ENCODE peak calls at places on chromosomes 11 and 22, in ten cellular contexts. Y, L, R, D, W, M, H, A, F and U are unnamed samples.

GRCh38 chr11:76073716-76074115 is 132.6 kb downstream of the WNT11 start:
- DNase-seq in R (no peak), H (no peak), F (no peak), L (no peak), Y (no peak), D (no peak), M (no peak), W (no peak), A (no peak), U (no peak)

GRCh38 chr22:33372875-33373274 is 314.7 kb upstream of the SYN3 start:
- DNase-seq in D (no peak), Y (no peak), W (no peak), F (no peak), H (no peak), A (no peak), R (no peak), M (no peak), L (no peak), U (no peak)

GRCh38 chr11:30186748-30187147 is 44.1 kb upstream of the FSHB start:
- DNase-seq in F (no peak), D (no peak), L (no peak), Y (no peak), W (no peak), M (no peak), R (no peak), H (no peak), A (no peak), U (no peak)

GRCh38 chr11:70882716-70883085 is 369.7 kb downstream of the SHANK2 start:
- DNase-seq in W (no peak), D (no peak), A (no peak), R (no peak), F (no peak), M (no peak), Y (no peak), L (no peak), H (no peak), U (no peak)

GRCh38 chr11:62905927-62906531 is 15.1 kb downstream of the CHRM1 start:
- DNase-seq in Y (peak), W (peak), M (peak), H (peak), A (peak), F (peak), L (no peak), R (peak), D (peak), U (peak)

GRCh38 chr11:22920939-22921565 is 60.8 kb upstream of the CCDC179 start:
- DNase-seq in W (peak), H (peak), F (no peak), M (no peak), Y (no peak), A (no peak), R (no peak), L (no peak), D (no peak), U (peak)

GRCh38 chr11:117384045-117384444 is 56.4 kb downstream of the CEP164 start:
- DNase-seq in R (no peak), H (peak), A (no peak), F (no peak), Y (no peak), M (no peak), W (no peak), L (no peak), D (no peak), U (no peak)

GRCh38 chr11:114213622-114214021 is 82.6 kb upstream of the NNMT start:
- DNase-seq in L (no peak), A (no peak), R (no peak), M (no peak), F (no peak), H (no peak), W (no peak), D (no peak), Y (no peak), U (no peak)

GRCh38 chr11:62804310-62805043 is 763 bp downstream of the NXF1 start:
- DNase-seq in H (peak), W (no peak), Y (no peak), R (no peak), D (no peak), F (no peak), A (peak), L (no peak), M (no peak), U (no peak)

GRCh38 chr22:31253949-31254348 is 38.3 kb downstream of the PIK3IP1 start:
- DNase-seq in Y (no peak), R (no peak), D (no peak), H (no peak), A (no peak), L (no peak), W (no peak), F (no peak), M (no peak), U (peak)

GRCh38 chr11:86735462-86736302 is 63.3 kb upstream of the ME3 start:
- DNase-seq in D (no peak), R (no peak), L (no peak), W (no peak), H (peak), M (no peak), Y (no peak), A (no peak), F (no peak), U (no peak)

GRCh38 chr22:27594474-27595134 is 207.0 kb downstream of the MN1 start:
- DNase-seq in D (no peak), F (no peak), A (no peak), W (no peak), Y (no peak), L (no peak), R (no peak), M (no peak), H (no peak), U (no peak)